ENCODE peak calls at places on chromosomes 12 and 14, in nine cellular contexts. P is mesothelial cell of epicardium, W is dorsolateral prefrontal cortex, Q is Calu3, Z is fibroblast of lung, Y is omental fat pad, C is A549, X is endodermal cell, T is progenitor cell of endocrine pancreas. A is an unnamed sample.
A peak's percentile ranks its signal among the peaks of the same experiment; 100 is the strongest.

GRCh38 chr12:74449872-74450271 is 87.8 kb upstream of the ATXN7L3B start:
- DNase-seq in P (no peak), W (no peak), Q (no peak), Z (peak; percentile 76), Y (no peak), C (no peak), X (no peak), T (no peak), A (peak; percentile 34)

GRCh38 chr12:97324471-97324870 is 138.1 kb upstream of the RMST start:
- DNase-seq in P (no peak), W (no peak), Q (no peak), Z (no peak), Y (no peak), C (no peak), X (peak; percentile 58), T (no peak), A (no peak)

GRCh38 chr12:89880695-89881350 is 172.2 kb upstream of the ATP2B1 start:
- DNase-seq in P (no peak), W (no peak), Q (no peak), Z (no peak), Y (no peak), C (no peak), X (no peak), T (no peak), A (no peak)

GRCh38 chr12:113961921-113962710 is 4.0 kb downstream of the RBM19 start:
- DNase-seq in P (no peak), W (no peak), Q (no peak), Z (peak; percentile 12), Y (no peak), C (no peak), X (no peak), T (no peak), A (peak; percentile 57)

GRCh38 chr12:104929926-104930325 is 28.2 kb downstream of the SLC41A2 start:
- DNase-seq in P (no peak), W (no peak), Q (no peak), Z (no peak), Y (no peak), C (no peak), X (no peak), T (no peak), A (peak; percentile 5)

GRCh38 chr12:101604132-101604531 is 9.4 kb downstream of the MYBPC1 start:
- DNase-seq in P (no peak), W (no peak), Q (no peak), Z (no peak), Y (no peak), C (no peak), X (no peak), T (no peak), A (no peak)

GRCh38 chr14:88559852-88560251 is 3.0 kb upstream of the ZC3H14 start:
- DNase-seq in P (no peak), W (no peak), Q (no peak), Z (peak; percentile 57), Y (no peak), C (no peak), X (no peak), T (no peak), A (peak; percentile 81)

GRCh38 chr14:51209457-51209856 is 30.6 kb upstream of the TMX1 start:
- DNase-seq in P (no peak), W (no peak), Q (no peak), Z (no peak), Y (no peak), C (no peak), X (no peak), T (no peak), A (no peak)

GRCh38 chr14:105200641-105201040 is 19.5 kb upstream of the NUDT14 start:
- DNase-seq in P (no peak), W (no peak), Q (no peak), Z (no peak), Y (no peak), C (no peak), X (no peak), T (no peak), A (no peak)

GRCh38 chr12:68157295-68157871 is 2.2 kb downstream of the IFNG start:
- DNase-seq in P (no peak), W (no peak), Q (no peak), Z (no peak), Y (no peak), C (no peak), X (no peak), T (no peak), A (no peak)

GRCh38 chr12:323507-323906 is 60.9 kb upstream of the SLC6A13 start:
- DNase-seq in P (no peak), W (no peak), Q (no peak), Z (no peak), Y (no peak), C (no peak), X (no peak), T (no peak), A (no peak)

GRCh38 chr12:331287-331686 is 57.8 kb downstream of the KDM5A start:
- DNase-seq in P (no peak), W (no peak), Q (no peak), Z (no peak), Y (no peak), C (no peak), X (no peak), T (no peak), A (no peak)

GRCh38 chr12:321606-322326 is 59.1 kb upstream of the SLC6A13 start:
- DNase-seq in P (no peak), W (no peak), Q (peak; percentile 18), Z (no peak), Y (no peak), C (no peak), X (no peak), T (no peak), A (no peak)

DNA sequence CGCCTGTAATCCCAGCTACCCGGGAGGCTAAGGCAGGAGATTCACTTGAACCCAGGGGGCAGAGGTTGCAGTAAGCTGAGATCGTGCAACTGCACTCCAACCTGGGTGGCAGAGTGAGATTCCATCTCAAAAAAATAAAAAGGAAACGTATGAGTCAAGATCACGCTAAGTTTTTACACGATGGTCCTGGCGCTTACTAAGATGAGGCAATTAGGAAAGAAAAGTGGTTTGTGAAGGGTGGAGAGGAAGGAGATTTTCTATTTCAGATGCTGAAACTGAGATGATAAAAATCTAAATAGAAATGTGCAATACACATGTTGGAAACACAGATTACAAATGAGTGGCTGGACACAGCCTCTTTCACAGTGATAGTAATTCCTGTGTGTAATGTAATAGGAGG is 63.2 kb downstream of the KDM5A start:
- DNase-seq in P (no peak), W (no peak), Q (no peak), Z (no peak), Y (no peak), C (no peak), X (no peak), T (no peak), A (no peak)
- TF ChIP-seq CTCF in P (no peak), W (no peak), Q (no peak), Z (no peak), Y (no peak), C (no peak), X (no peak), T (no peak), A (no peak)

GRCh38 chr14:31303654-31304053 is 96.1 kb upstream of the HECTD1 start:
- DNase-seq in P (no peak), W (no peak), Q (no peak), Z (no peak), Y (no peak), C (no peak), X (no peak), T (no peak), A (no peak)

GRCh38 chr14:31300883-31301282 is 93.3 kb upstream of the HECTD1 start:
- DNase-seq in P (no peak), W (no peak), Q (no peak), Z (no peak), Y (no peak), C (no peak), X (no peak), T (no peak), A (no peak)

GRCh38 chr14:31297112-31297511 is 89.5 kb upstream of the HECTD1 start:
- DNase-seq in P (no peak), W (no peak), Q (no peak), Z (no peak), Y (no peak), C (no peak), X (no peak), T (no peak), A (no peak)

GRCh38 chr14:31297701-31298344 is 90.2 kb upstream of the HECTD1 start:
- DNase-seq in P (no peak), W (no peak), Q (no peak), Z (peak; percentile 52), Y (no peak), C (no peak), X (no peak), T (no peak), A (peak; percentile 6)

DNA sequence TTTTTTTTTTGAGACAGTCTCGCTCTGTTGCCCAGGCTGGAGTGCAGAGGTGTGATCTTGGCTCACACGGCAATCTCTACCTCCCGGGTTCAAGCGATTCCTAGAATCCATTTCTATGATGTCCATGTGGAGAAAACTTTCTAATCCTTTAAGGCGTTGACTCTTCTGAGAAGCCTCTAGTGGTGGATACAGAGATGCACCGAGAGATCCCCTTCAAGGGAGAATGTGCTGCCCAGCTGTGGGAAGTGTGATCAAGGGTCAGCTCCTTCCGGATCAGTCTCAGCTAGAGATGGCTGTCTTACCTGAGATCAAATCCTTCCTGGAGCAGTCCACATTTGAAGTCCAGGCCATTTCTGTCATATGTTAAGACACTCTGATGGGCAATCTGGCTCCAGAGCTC is 92.7 kb upstream of the HECTD1 start:
- DNase-seq in P (no peak), W (no peak), Q (no peak), Z (no peak), Y (no peak), C (peak; percentile 15), X (peak; percentile 49), T (no peak), A (no peak)
- TF ChIP-seq CTCF in P (no peak), W (no peak), Q (no peak), Z (no peak), Y (no peak), C (peak; percentile 8), X (peak; percentile 63), T (no peak), A (peak; percentile 45)

DNA sequence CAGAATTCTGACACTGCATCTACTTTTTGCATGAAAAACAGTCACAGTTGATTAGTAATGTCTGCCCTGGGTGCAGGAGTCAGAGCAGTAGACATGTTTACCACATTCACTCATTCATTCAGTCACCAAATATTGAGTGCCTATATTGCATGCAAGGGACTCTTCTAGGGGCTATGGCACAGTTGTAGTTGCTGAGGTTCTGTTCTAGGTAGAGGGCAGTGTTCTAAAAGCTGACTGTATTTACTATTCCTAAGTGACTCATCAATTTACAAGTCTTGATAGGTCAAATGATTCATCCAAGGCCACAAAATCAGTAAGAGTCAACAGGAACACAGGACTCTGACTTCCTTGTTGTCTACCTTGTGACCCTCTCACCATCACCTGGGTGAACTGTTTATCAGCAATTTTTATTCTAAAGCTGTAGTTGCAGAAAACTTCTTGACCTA is 223.0 kb downstream of the KTN1 start:
- DNase-seq in P (no peak), W (no peak), Q (peak; percentile 40), Z (peak; percentile 41), Y (no peak), C (peak; percentile 54), X (no peak), T (no peak), A (peak; percentile 19)
- TF ChIP-seq CTCF in P (no peak), W (no peak), Q (peak; percentile 27), Z (no peak), Y (no peak), C (peak; percentile 51), X (no peak), T (no peak), A (peak; percentile 38)

DNA sequence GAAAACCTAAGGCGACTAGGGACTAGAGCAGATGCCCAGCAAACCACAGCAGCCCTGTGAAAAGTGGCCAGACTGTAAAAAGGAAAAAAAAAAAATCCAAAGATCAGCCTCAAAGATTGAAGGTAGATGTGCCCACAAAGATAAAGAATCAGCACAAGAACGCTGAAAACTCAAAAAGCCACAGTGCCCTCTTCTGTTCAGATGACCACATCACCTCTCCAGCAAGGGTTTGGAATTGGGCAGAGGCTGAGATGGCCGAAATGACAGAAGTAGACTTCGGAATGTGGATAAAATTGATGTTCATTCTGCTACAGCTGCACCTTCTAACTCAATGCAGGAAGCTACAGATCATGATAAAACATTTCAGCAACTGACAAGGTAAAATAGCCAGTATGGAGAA is 154.4 kb downstream of the GPHN start:
- DNase-seq in P (no peak), W (no peak), Q (peak; percentile 39), Z (no peak), Y (no peak), C (no peak), X (peak; percentile 76), T (no peak), A (no peak)
- TF ChIP-seq CTCF in P (no peak), W (no peak), Q (peak; percentile 45), Z (peak; percentile 39), Y (no peak), C (no peak), X (peak; percentile 80), T (peak; percentile 48), A (peak; percentile 72)

A was measured in HFFc6.